ENCODE peak calls at places on chromosomes 11 and 22, in four cellular contexts. N, C, Z and H are unnamed samples.

GRCh38 chr22:31284241-31284745 is 8.0 kb downstream of the PIK3IP1 start:
- DNase-seq in N (no peak), C (no peak), Z (no peak), H (no peak)

GRCh38 chr11:57751676-57752253 is at the start of gene BTBD18:
- DNase-seq in N (peak), C (peak), Z (no peak), H (peak)

GRCh38 chr22:21443057-21443734 is 24.0 kb upstream of the TMEM191C start:
- DNase-seq in N (peak), C (no peak), Z (peak), H (no peak)

GRCh38 chr11:10329935-10330334 is 25.1 kb downstream of the ADM start:
- DNase-seq in N (no peak), C (peak), Z (no peak), H (no peak)

GRCh38 chr22:42613869-42614268 is 814 bp downstream of the POLDIP3 start:
- DNase-seq in N (no peak), C (peak), Z (no peak), H (no peak)

GRCh38 chr11:69204246-69205124 is 48.8 kb downstream of the SMIM38 start:
- DNase-seq in N (no peak), C (no peak), Z (no peak), H (no peak)

GRCh38 chr11:84865791-84866535 is 761.2 kb downstream of the DLG2 start:
- DNase-seq in N (no peak), C (peak), Z (no peak), H (no peak)

GRCh38 chr11:64870893-64871849 is 7.2 kb downstream of the EHD1 start:
- DNase-seq in N (no peak), C (no peak), Z (no peak), H (peak)

GRCh38 chr11:67493548-67494370 is 10.9 kb downstream of the AIP start:
- DNase-seq in N (no peak), C (no peak), Z (no peak), H (no peak)

GRCh38 chr11:80239217-80239616 is 798.4 kb upstream of the TENM4 start:
- DNase-seq in N (no peak), C (no peak), Z (no peak), H (no peak)

GRCh38 chr11:113773092-113773415 is 438 bp downstream of the ZW10 start:
- DNase-seq in N (peak), C (peak), Z (no peak), H (peak)

GRCh38 chr11:60871378-60872061 is 4.2 kb downstream of the ZP1 start:
- DNase-seq in N (no peak), C (peak), Z (no peak), H (no peak)